ENCODE peak calls at places on chromosomes 6 and 20, in seven cellular contexts. L, I, W, T, P, S and Y are unnamed samples.

GRCh38 chr6:39669117-39669690 is 56.0 kb downstream of the KIF6 start:
- DNase-seq in T (no peak), S (no peak), P (no peak), W (no peak), I (no peak), L (no peak), Y (no peak)

GRCh38 chr6:159098636-159099106 is 53.9 kb upstream of the TAGAP start:
- DNase-seq in S (no peak), T (no peak), L (no peak), W (peak), P (no peak), I (no peak), Y (no peak)

GRCh38 chr6:108757357-108757756 is 90.9 kb upstream of the ARMC2 start:
- DNase-seq in I (no peak), S (no peak), L (no peak), W (no peak), P (no peak), T (no peak), Y (no peak)

GRCh38 chr20:45359406-45360148 is 3.4 kb upstream of the SYS1 start:
- DNase-seq in T (no peak), I (peak), S (no peak), L (no peak), P (no peak), W (no peak), Y (no peak)

GRCh38 chr6:151675746-151676459 is 131.6 kb upstream of the ESR1 start:
- DNase-seq in I (peak), P (peak), L (peak), S (no peak), W (peak), T (no peak), Y (peak)

GRCh38 chr20:20235681-20236080 is 132.2 kb upstream of the INSM1 start:
- DNase-seq in S (no peak), T (no peak), L (no peak), P (no peak), I (no peak), W (no peak), Y (no peak)

GRCh38 chr6:23505021-23505420 is 621.0 kb upstream of the NRSN1 start:
- DNase-seq in L (no peak), T (no peak), P (no peak), W (no peak), I (no peak), S (no peak), Y (no peak)

GRCh38 chr20:21628800-21629199 is 76.7 kb upstream of the PAX1 start:
- DNase-seq in T (no peak), S (no peak), P (no peak), L (no peak), I (no peak), W (no peak), Y (no peak)

GRCh38 chr6:11230158-11231107 is 2.0 kb downstream of the NEDD9 start:
- DNase-seq in P (no peak), L (no peak), W (no peak), T (no peak), S (peak), I (no peak), Y (no peak)

GRCh38 chr6:168530653-168531071 is 89.7 kb downstream of the SMOC2 start:
- DNase-seq in I (no peak), T (no peak), W (no peak), S (no peak), P (no peak), L (no peak), Y (peak)

GRCh38 chr6:53159558-53159957 is 10.9 kb upstream of the GCM1 start:
- DNase-seq in L (no peak), S (no peak), T (no peak), W (no peak), P (no peak), I (no peak), Y (no peak)

GRCh38 chr6:157650261-157650640 is 172.8 kb upstream of the SNX9 start:
- DNase-seq in W (no peak), L (no peak), T (peak), I (no peak), S (no peak), P (peak), Y (no peak)

GRCh38 chr6:15621203-15622044 is 41.4 kb downstream of the DTNBP1 start:
- DNase-seq in I (peak), T (peak), S (no peak), W (peak), P (peak), L (no peak), Y (peak)

GRCh38 chr6:82818727-82819126 is 246.9 kb downstream of the UBE3D start:
- DNase-seq in T (no peak), P (no peak), S (peak), W (no peak), I (no peak), L (no peak), Y (no peak)

GRCh38 chr20:61666471-61666832 is 399.2 kb downstream of the TAF4 start:
- DNase-seq in S (no peak), P (no peak), I (no peak), T (no peak), W (no peak), L (no peak), Y (no peak)

GRCh38 chr6:119132211-119133004 is 53.9 kb upstream of the FAM184A start:
- DNase-seq in W (no peak), P (no peak), S (no peak), T (no peak), I (no peak), L (no peak), Y (no peak)

GRCh38 chr20:41094656-41095055 is 42.7 kb upstream of the PLCG1 start:
- DNase-seq in L (no peak), I (no peak), P (no peak), S (no peak), T (no peak), W (no peak), Y (no peak)

GRCh38 chr20:23152308-23152892 is 66.3 kb upstream of the CD93 start:
- DNase-seq in T (peak), I (peak), L (no peak), W (no peak), S (peak), P (peak), Y (no peak)

GRCh38 chr20:10179574-10180298 is 38.9 kb upstream of the SNAP25 start:
- DNase-seq in S (no peak), W (no peak), T (peak), I (no peak), L (no peak), P (no peak), Y (peak)

GRCh38 chr20:47789081-47789998 is 4.1 kb upstream of the SULF2 start:
- DNase-seq in L (no peak), P (no peak), W (no peak), I (no peak), S (no peak), T (no peak), Y (no peak)

GRCh38 chr20:45014671-45015415 is 48.5 kb downstream of the STK4 start:
- DNase-seq in L (no peak), P (no peak), W (no peak), S (peak), T (no peak), I (no peak), Y (no peak)